ENCODE peak calls at places on chromosomes 1 and 21, in eight cellular contexts. One of them, this sample, is unnamed.

GRCh38 chr1:83641206-83641658 is 357.7 kb downstream of the TTLL7 start:
- DNase-seq in K562: no peak
- DNase-seq in fibroblast of lung: peak; percentile 2
- DNase-seq in OCI-LY7: no peak
- DNase-seq in stomach: no peak
- DNase-seq in sigmoid colon: no peak
- DNase-seq in breast epithelium: no peak
- DNase-seq in astrocyte: no peak
- DNase-seq in this sample: no peak

GRCh38 chr1:19044975-19045831 is 88.7 kb upstream of the IFFO2 start:
- DNase-seq in OCI-LY7: no peak
- DNase-seq in stomach: no peak
- DNase-seq in breast epithelium: peak; percentile 33
- DNase-seq in astrocyte: peak; percentile 84
- DNase-seq in fibroblast of lung: peak; percentile 90
- DNase-seq in sigmoid colon: no peak
- DNase-seq in K562: no peak
- DNase-seq in this sample: no peak

GRCh38 chr1:204131978-204132377 is 19.9 kb downstream of the ETNK2 start:
- DNase-seq in fibroblast of lung: no peak
- DNase-seq in astrocyte: no peak
- DNase-seq in K562: no peak
- DNase-seq in stomach: no peak
- DNase-seq in OCI-LY7: no peak
- DNase-seq in sigmoid colon: no peak
- DNase-seq in breast epithelium: no peak
- DNase-seq in this sample: peak; percentile 53

GRCh38 chr1:167935252-167936067 is 1.0 kb upstream of the DCAF6 start:
- DNase-seq in sigmoid colon: peak; percentile 65
- DNase-seq in astrocyte: peak; percentile 25
- DNase-seq in stomach: no peak
- DNase-seq in breast epithelium: no peak
- DNase-seq in fibroblast of lung: peak; percentile 45
- DNase-seq in OCI-LY7: peak; percentile 62
- DNase-seq in K562: no peak
- DNase-seq in this sample: peak; percentile 52

GRCh38 chr1:47813970-47814369 is 183.2 kb downstream of the TRABD2B start:
- DNase-seq in astrocyte: no peak
- DNase-seq in OCI-LY7: no peak
- DNase-seq in K562: no peak
- DNase-seq in breast epithelium: no peak
- DNase-seq in sigmoid colon: no peak
- DNase-seq in stomach: no peak
- DNase-seq in fibroblast of lung: no peak
- DNase-seq in this sample: no peak

GRCh38 chr1:198496216-198497143 is 44.0 kb downstream of the ATP6V1G3 start:
- DNase-seq in OCI-LY7: no peak
- DNase-seq in fibroblast of lung: peak; percentile 88
- DNase-seq in stomach: no peak
- DNase-seq in K562: no peak
- DNase-seq in breast epithelium: no peak
- DNase-seq in astrocyte: peak; percentile 86
- DNase-seq in sigmoid colon: no peak
- DNase-seq in this sample: peak; percentile 56

GRCh38 chr1:211738096-211738708 is 62.8 kb upstream of the NEK2 start:
- DNase-seq in OCI-LY7: no peak
- DNase-seq in stomach: no peak
- DNase-seq in sigmoid colon: no peak
- DNase-seq in K562: no peak
- DNase-seq in breast epithelium: no peak
- DNase-seq in astrocyte: no peak
- DNase-seq in fibroblast of lung: no peak
- DNase-seq in this sample: no peak

GRCh38 chr1:29382851-29383588 is 146.7 kb downstream of the PTPRU start:
- DNase-seq in breast epithelium: no peak
- DNase-seq in fibroblast of lung: no peak
- DNase-seq in stomach: no peak
- DNase-seq in OCI-LY7: no peak
- DNase-seq in K562: no peak
- DNase-seq in astrocyte: no peak
- DNase-seq in sigmoid colon: no peak
- DNase-seq in this sample: no peak

GRCh38 chr1:2350911-2351655 is 40.3 kb downstream of the MORN1 start:
- DNase-seq in K562: no peak
- DNase-seq in fibroblast of lung: no peak
- DNase-seq in stomach: no peak
- DNase-seq in sigmoid colon: peak; percentile 35
- DNase-seq in breast epithelium: no peak
- DNase-seq in OCI-LY7: no peak
- DNase-seq in astrocyte: no peak
- DNase-seq in this sample: no peak

GRCh38 chr1:52554756-52555155 is 1.9 kb upstream of the TUT4 start:
- DNase-seq in fibroblast of lung: peak; percentile 42
- DNase-seq in astrocyte: peak; percentile 22
- DNase-seq in stomach: no peak
- DNase-seq in OCI-LY7: no peak
- DNase-seq in sigmoid colon: no peak
- DNase-seq in breast epithelium: no peak
- DNase-seq in K562: no peak
- DNase-seq in this sample: no peak

GRCh38 chr1:82052563-82052962 is 251.8 kb downstream of the ADGRL2 start:
- DNase-seq in fibroblast of lung: no peak
- DNase-seq in stomach: no peak
- DNase-seq in sigmoid colon: no peak
- DNase-seq in OCI-LY7: no peak
- DNase-seq in K562: no peak
- DNase-seq in breast epithelium: no peak
- DNase-seq in astrocyte: no peak
- DNase-seq in this sample: no peak

GRCh38 chr1:235952950-235953615 is 86.4 kb upstream of the LYST start:
- DNase-seq in breast epithelium: no peak
- DNase-seq in K562: no peak
- DNase-seq in stomach: no peak
- DNase-seq in astrocyte: no peak
- DNase-seq in sigmoid colon: no peak
- DNase-seq in OCI-LY7: no peak
- DNase-seq in fibroblast of lung: no peak
- DNase-seq in this sample: peak; percentile 50

GRCh38 chr1:201737350-201738060 is 91.5 kb upstream of the IPO9 start:
- DNase-seq in breast epithelium: no peak
- DNase-seq in K562: no peak
- DNase-seq in astrocyte: peak; percentile 90
- DNase-seq in OCI-LY7: no peak
- DNase-seq in sigmoid colon: peak; percentile 91
- DNase-seq in fibroblast of lung: peak; percentile 92
- DNase-seq in stomach: no peak
- DNase-seq in this sample: no peak

GRCh38 chr21:31557421-31557955 is 102.0 kb upstream of the SOD1 start:
- DNase-seq in astrocyte: no peak
- DNase-seq in sigmoid colon: no peak
- DNase-seq in breast epithelium: no peak
- DNase-seq in OCI-LY7: no peak
- DNase-seq in stomach: peak; percentile 26
- DNase-seq in fibroblast of lung: no peak
- DNase-seq in K562: no peak
- DNase-seq in this sample: no peak

GRCh38 chr1:211698161-211699026 is 23.0 kb upstream of the NEK2 start:
- DNase-seq in breast epithelium: peak; percentile 84
- DNase-seq in sigmoid colon: peak; percentile 79
- DNase-seq in OCI-LY7: peak; percentile 75
- DNase-seq in fibroblast of lung: peak; percentile 53
- DNase-seq in K562: peak; percentile 92
- DNase-seq in stomach: peak; percentile 91
- DNase-seq in astrocyte: peak; percentile 29
- DNase-seq in this sample: peak; percentile 87

GRCh38 chr1:165327538-165327937 is 29.0 kb downstream of the LMX1A start:
- DNase-seq in OCI-LY7: no peak
- DNase-seq in stomach: no peak
- DNase-seq in breast epithelium: no peak
- DNase-seq in fibroblast of lung: no peak
- DNase-seq in astrocyte: no peak
- DNase-seq in sigmoid colon: no peak
- DNase-seq in K562: no peak
- DNase-seq in this sample: no peak

GRCh38 chr1:246725191-246725590 is 982 bp downstream of the SCCPDH start:
- DNase-seq in K562: no peak
- DNase-seq in breast epithelium: no peak
- DNase-seq in sigmoid colon: no peak
- DNase-seq in OCI-LY7: no peak
- DNase-seq in fibroblast of lung: no peak
- DNase-seq in stomach: no peak
- DNase-seq in astrocyte: no peak
- DNase-seq in this sample: peak; percentile 26

GRCh38 chr1:246724725-246725095 is 501 bp downstream of the SCCPDH start:
- DNase-seq in stomach: no peak
- DNase-seq in sigmoid colon: no peak
- DNase-seq in OCI-LY7: no peak
- DNase-seq in breast epithelium: no peak
- DNase-seq in fibroblast of lung: peak; percentile 48
- DNase-seq in K562: peak; percentile 34
- DNase-seq in astrocyte: peak; percentile 36
- DNase-seq in this sample: peak; percentile 57

GRCh38 chr1:246724001-246724724 is at the start of gene SCCPDH:
- DNase-seq in sigmoid colon: peak; percentile 84
- DNase-seq in OCI-LY7: peak; percentile 10
- DNase-seq in astrocyte: peak; percentile 49
- DNase-seq in breast epithelium: peak; percentile 58
- DNase-seq in K562: peak; percentile 91
- DNase-seq in stomach: peak; percentile 68
- DNase-seq in fibroblast of lung: peak; percentile 70
- DNase-seq in this sample: peak; percentile 76

GRCh38 chr1:246726255-246726679 is 2.1 kb downstream of the SCCPDH start:
- DNase-seq in astrocyte: no peak
- DNase-seq in K562: no peak
- DNase-seq in OCI-LY7: no peak
- DNase-seq in sigmoid colon: no peak
- DNase-seq in stomach: no peak
- DNase-seq in breast epithelium: no peak
- DNase-seq in fibroblast of lung: no peak
- DNase-seq in this sample: no peak

GRCh38 chr1:246722720-246723119 is 1.5 kb upstream of the SCCPDH start:
- DNase-seq in OCI-LY7: no peak
- DNase-seq in fibroblast of lung: no peak
- DNase-seq in sigmoid colon: no peak
- DNase-seq in K562: no peak
- DNase-seq in breast epithelium: no peak
- DNase-seq in astrocyte: no peak
- DNase-seq in stomach: no peak
- DNase-seq in this sample: no peak
- H3K4me1 ChIP-seq in OCI-LY7: no peaks in the 10 kb centered on the region
- H3K4me1 ChIP-seq in fibroblast of lung: no peaks in the 10 kb centered on the region
- H3K4me1 ChIP-seq in sigmoid colon: peaks cover 4% of the 10 kb centered on the region
- H3K4me1 ChIP-seq in K562: no peaks in the 10 kb centered on the region
- H3K4me1 ChIP-seq in breast epithelium: no peaks in the 10 kb centered on the region
- H3K4me1 ChIP-seq in astrocyte: peaks cover 11% of the 10 kb centered on the region
- H3K4me1 ChIP-seq in stomach: peaks cover 24% of the 10 kb centered on the region
- H3K4me1 ChIP-seq in this sample: no peaks in the 10 kb centered on the region

DNA sequence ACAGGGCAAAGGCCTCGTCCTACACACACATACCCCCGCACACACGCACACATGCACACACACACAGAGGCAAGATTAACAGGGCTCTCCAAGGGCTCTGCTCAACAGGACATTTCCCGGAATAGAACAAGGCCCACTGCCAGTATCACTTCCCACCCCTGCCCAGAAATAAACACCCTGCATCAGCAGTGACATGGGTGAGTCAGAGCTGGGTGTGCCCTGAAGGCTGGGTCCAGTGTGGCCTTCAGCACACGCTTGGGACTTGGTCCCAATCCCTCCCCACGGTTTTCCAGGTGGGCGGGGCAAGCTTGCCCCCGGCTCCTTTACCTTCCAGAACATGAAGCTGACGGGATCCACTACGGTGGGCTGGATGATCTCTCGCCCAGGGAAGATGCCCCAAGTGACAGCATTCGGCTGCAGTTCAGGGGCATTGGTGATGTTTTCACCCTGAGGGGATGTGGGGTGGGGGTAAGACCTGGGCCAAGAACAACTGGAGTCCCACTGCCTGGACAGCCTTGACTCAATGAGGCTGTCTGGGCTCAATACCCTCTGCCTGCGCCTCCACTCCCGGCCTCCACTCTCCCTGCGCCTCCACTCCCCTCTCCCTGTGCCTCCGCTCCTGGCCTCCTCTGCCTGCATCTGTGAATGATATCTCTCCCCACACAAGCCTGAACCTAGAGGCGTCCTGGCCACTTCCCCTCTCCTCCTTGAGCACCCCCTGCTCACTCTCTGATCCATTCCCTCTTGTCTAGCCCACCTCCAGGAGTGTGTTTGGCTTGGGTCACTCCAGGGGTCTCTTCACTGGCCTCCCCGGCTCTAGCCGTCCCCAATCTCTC is 14.7 kb downstream of the MTHFR start:
- DNase-seq in OCI-LY7: no peak
- DNase-seq in fibroblast of lung: peak; percentile 92
- DNase-seq in astrocyte: peak; percentile 91
- DNase-seq in stomach: peak; percentile 92
- DNase-seq in breast epithelium: peak; percentile 85
- DNase-seq in sigmoid colon: peak; percentile 97
- DNase-seq in K562: peak; percentile 71
- DNase-seq in this sample: peak; percentile 91
- H3K4me1 ChIP-seq in OCI-LY7: peaks cover 6% of the 10 kb centered on the region
- H3K4me1 ChIP-seq in fibroblast of lung: peaks cover 38% of the 10 kb centered on the region
- H3K4me1 ChIP-seq in astrocyte: peaks cover 21% of the 10 kb centered on the region
- H3K4me1 ChIP-seq in stomach: peaks cover 71% of the 10 kb centered on the region
- H3K4me1 ChIP-seq in breast epithelium: no peaks in the 10 kb centered on the region
- H3K4me1 ChIP-seq in sigmoid colon: peaks cover 53% of the 10 kb centered on the region
- H3K4me1 ChIP-seq in K562: peaks cover 70% of the 10 kb centered on the region
- H3K4me1 ChIP-seq in this sample: peaks cover 28% of the 10 kb centered on the region

DNA sequence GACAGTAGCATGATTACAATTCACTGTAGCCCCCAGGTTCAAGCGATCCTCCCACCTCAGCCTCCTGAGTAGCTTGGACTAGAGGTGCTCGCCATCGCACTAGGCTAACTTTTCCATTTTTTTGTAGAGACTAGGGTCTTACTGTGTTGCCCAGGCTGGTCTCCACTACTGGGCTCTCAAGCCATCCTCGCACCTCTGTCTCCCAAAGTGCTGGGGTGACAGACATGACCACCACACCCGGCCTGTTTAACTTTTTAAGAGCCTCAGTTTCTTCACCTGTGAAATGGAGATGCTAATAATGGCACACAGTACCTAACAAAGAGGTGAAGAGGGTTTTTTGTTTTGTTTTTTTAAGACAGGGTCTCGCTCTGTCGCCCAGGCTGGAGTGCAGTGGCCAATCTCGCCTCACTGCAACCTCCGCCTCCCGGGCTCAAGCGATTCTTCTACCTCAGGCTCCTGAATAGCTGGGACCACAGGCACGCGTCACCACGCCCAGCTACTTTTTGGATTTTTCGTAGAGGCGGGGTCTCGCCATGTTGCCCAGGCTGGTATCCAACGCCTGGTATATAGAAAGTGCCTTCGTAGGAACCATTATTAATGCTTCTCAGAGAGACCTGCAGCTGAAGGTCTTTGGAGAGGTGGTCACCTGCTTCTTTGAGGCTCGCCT is 637 bp downstream of the PMVK start:
- DNase-seq in fibroblast of lung: no peak
- DNase-seq in K562: no peak
- DNase-seq in breast epithelium: no peak
- DNase-seq in OCI-LY7: no peak
- DNase-seq in stomach: peak; percentile 35
- DNase-seq in sigmoid colon: no peak
- DNase-seq in astrocyte: no peak
- DNase-seq in this sample: no peak
- H3K4me1 ChIP-seq in fibroblast of lung: peaks cover 3% of the 10 kb centered on the region
- H3K4me1 ChIP-seq in K562: peaks cover 18% of the 10 kb centered on the region
- H3K4me1 ChIP-seq in breast epithelium: no peaks in the 10 kb centered on the region
- H3K4me1 ChIP-seq in OCI-LY7: peaks cover 46% of the 10 kb centered on the region
- H3K4me1 ChIP-seq in stomach: peaks cover 38% of the 10 kb centered on the region
- H3K4me1 ChIP-seq in sigmoid colon: peaks cover 26% of the 10 kb centered on the region
- H3K4me1 ChIP-seq in astrocyte: peaks cover 23% of the 10 kb centered on the region
- H3K4me1 ChIP-seq in this sample: peaks cover 49% of the 10 kb centered on the region

GRCh38 chr1:230704830-230705229 is 9.1 kb downstream of the AGT start:
- DNase-seq in sigmoid colon: no peak
- DNase-seq in astrocyte: no peak
- DNase-seq in K562: no peak
- DNase-seq in fibroblast of lung: no peak
- DNase-seq in breast epithelium: no peak
- DNase-seq in OCI-LY7: no peak
- DNase-seq in stomach: no peak
- DNase-seq in this sample: no peak
- H3K4me1 ChIP-seq in sigmoid colon: no peaks in the 10 kb centered on the region
- H3K4me1 ChIP-seq in astrocyte: no peaks in the 10 kb centered on the region
- H3K4me1 ChIP-seq in K562: no peaks in the 10 kb centered on the region
- H3K4me1 ChIP-seq in fibroblast of lung: no peaks in the 10 kb centered on the region
- H3K4me1 ChIP-seq in breast epithelium: no peaks in the 10 kb centered on the region
- H3K4me1 ChIP-seq in OCI-LY7: no peaks in the 10 kb centered on the region
- H3K4me1 ChIP-seq in stomach: peaks cover 9% of the 10 kb centered on the region
- H3K4me1 ChIP-seq in this sample: no peaks in the 10 kb centered on the region